ENCODE peak calls at places on chromosomes 4 and X, in eight cellular contexts. I, V, B, O, A, G, M and E are unnamed samples.

GRCh38 chr4:2941138-2942036 is 21.8 kb downstream of the NOP14 start:
- DNase-seq in I (peak), V (no peak), B (no peak), O (no peak), A (no peak), G (peak), M (no peak), E (no peak)

GRCh38 chr4:39626261-39626660 is 12.4 kb downstream of the SMIM14 start:
- DNase-seq in I (no peak), V (no peak), B (no peak), O (no peak), A (no peak), G (no peak), M (no peak), E (peak)

GRCh38 chr4:957581-958313 is 15.6 kb downstream of the DGKQ start:
- DNase-seq in I (no peak), V (no peak), B (no peak), O (no peak), A (no peak), G (no peak), M (no peak), E (no peak)

GRCh38 chrX:107691024-107691448 is 62.7 kb downstream of the PRPS1 start:
- DNase-seq in I (no peak), V (no peak), B (no peak), O (no peak), A (no peak), G (no peak), M (no peak), E (no peak)

GRCh38 chr4:72564184-72564583 is 4.8 kb downstream of the ADAMTS3 start:
- DNase-seq in I (no peak), V (no peak), B (peak), O (peak), A (no peak), G (no peak), M (no peak), E (no peak)

GRCh38 chrX:17859609-17860178 is 1.4 kb downstream of the RAI2 start:
- DNase-seq in I (no peak), V (peak), B (no peak), O (no peak), A (no peak), G (no peak), M (no peak), E (no peak)

GRCh38 chr4:2354760-2355159 is 63.7 kb downstream of the ZFYVE28 start:
- DNase-seq in I (no peak), V (peak), B (no peak), O (no peak), A (no peak), G (no peak), M (peak), E (no peak)

GRCh38 chr4:23889814-23890269 is at the start of gene PPARGC1A:
- DNase-seq in I (no peak), V (peak), B (peak), O (no peak), A (no peak), G (peak), M (peak), E (no peak)

GRCh38 chrX:154824638-154825037 is 9.8 kb downstream of the SMIM9 start:
- DNase-seq in I (no peak), V (no peak), B (no peak), O (no peak), A (no peak), G (no peak), M (no peak), E (no peak)

GRCh38 chr4:858831-859451 is 33.0 kb upstream of the CPLX1 start:
- DNase-seq in I (no peak), V (peak), B (no peak), O (no peak), A (no peak), G (no peak), M (no peak), E (no peak)

GRCh38 chr4:7938513-7939376 is 916 bp downstream of the AFAP1 start:
- DNase-seq in I (no peak), V (peak), B (no peak), O (peak), A (no peak), G (peak), M (no peak), E (no peak)

GRCh38 chr4:98565646-98566403 is 92.6 kb downstream of the TSPAN5 start:
- DNase-seq in I (no peak), V (no peak), B (no peak), O (no peak), A (no peak), G (no peak), M (peak), E (no peak)

GRCh38 chr4:1477045-1477905 is 71.0 kb upstream of the NKX1-1 start:
- DNase-seq in I (no peak), V (no peak), B (no peak), O (no peak), A (no peak), G (peak), M (no peak), E (no peak)

GRCh38 chr4:66691101-66691500 is 854.2 kb downstream of the CENPC start:
- DNase-seq in I (no peak), V (no peak), B (no peak), O (no peak), A (no peak), G (no peak), M (no peak), E (no peak)

GRCh38 chr4:4865705-4866123 is 6.2 kb downstream of the MSX1 start:
- DNase-seq in I (no peak), V (no peak), B (no peak), O (no peak), A (no peak), G (no peak), M (no peak), E (no peak)

GRCh38 chrX:10166731-10167149 is 10.0 kb downstream of the CLCN4 start:
- DNase-seq in I (no peak), V (peak), B (no peak), O (no peak), A (no peak), G (no peak), M (no peak), E (no peak)

GRCh38 chrX:25531096-25531495 is 515.3 kb upstream of the ARX start:
- DNase-seq in I (no peak), V (no peak), B (no peak), O (no peak), A (no peak), G (no peak), M (no peak), E (no peak)

GRCh38 chr4:52704133-52704532 is 45.0 kb upstream of the USP46 start:
- DNase-seq in I (no peak), V (no peak), B (no peak), O (peak), A (no peak), G (no peak), M (no peak), E (no peak)

GRCh38 chrX:131874300-131874699 is 148.8 kb upstream of the STK26 start:
- DNase-seq in I (no peak), V (no peak), B (no peak), O (no peak), A (no peak), G (no peak), M (no peak), E (no peak)

GRCh38 chr4:123581802-123582201 is 185.2 kb downstream of the SPRY1 start:
- DNase-seq in I (no peak), V (no peak), B (no peak), O (no peak), A (no peak), G (no peak), M (no peak), E (no peak)

GRCh38 chrX:40581333-40581910 is 652 bp downstream of the ATP6AP2 start:
- DNase-seq in I (no peak), V (no peak), B (peak), O (peak), A (no peak), G (no peak), M (no peak), E (no peak)

GRCh38 chr4:6272863-6273660 is 3.4 kb downstream of the WFS1 start:
- DNase-seq in I (no peak), V (peak), B (peak), O (peak), A (no peak), G (no peak), M (peak), E (no peak)

GRCh38 chr4:80036949-80037348 is 36.1 kb downstream of the ANTXR2 start:
- DNase-seq in I (no peak), V (no peak), B (peak), O (peak), A (no peak), G (no peak), M (no peak), E (no peak)

GRCh38 chr4:159926871-159927270 is 824.0 kb downstream of the RAPGEF2 start:
- DNase-seq in I (no peak), V (no peak), B (peak), O (no peak), A (peak), G (no peak), M (no peak), E (no peak)

GRCh38 chr4:19164334-19164733 is 1087.4 kb upstream of the SLIT2 start:
- DNase-seq in I (no peak), V (no peak), B (no peak), O (no peak), A (no peak), G (no peak), M (no peak), E (no peak)

GRCh38 chrX:7219153-7219705 is 71.3 kb upstream of the PUDP start:
- DNase-seq in I (no peak), V (no peak), B (no peak), O (no peak), A (no peak), G (no peak), M (no peak), E (peak)

GRCh38 chr4:1613099-1613495 is 71.0 kb downstream of the FAM53A start:
- DNase-seq in I (no peak), V (no peak), B (no peak), O (no peak), A (no peak), G (no peak), M (no peak), E (no peak)

GRCh38 chr4:61909031-61909430 is 708.9 kb downstream of the ADGRL3 start:
- DNase-seq in I (no peak), V (no peak), B (no peak), O (no peak), A (no peak), G (no peak), M (no peak), E (no peak)

GRCh38 chr4:139641218-139641617 is 24.4 kb upstream of the MGST2 start:
- DNase-seq in I (no peak), V (no peak), B (peak), O (peak), A (no peak), G (no peak), M (no peak), E (no peak)

GRCh38 chr4:141180991-141181760 is 39.5 kb upstream of the ZNF330 start:
- DNase-seq in I (no peak), V (no peak), B (peak), O (no peak), A (no peak), G (no peak), M (no peak), E (no peak)

GRCh38 chr4:12120968-12121367 is 692.3 kb upstream of the HS3ST1 start:
- DNase-seq in I (no peak), V (no peak), B (no peak), O (no peak), A (no peak), G (no peak), M (no peak), E (no peak)

GRCh38 chrX:140507982-140508305 is 3.1 kb upstream of the SOX3 start:
- DNase-seq in I (no peak), V (peak), B (no peak), O (no peak), A (no peak), G (no peak), M (no peak), E (no peak)

GRCh38 chrX:139049455-139049854 is 337.9 kb upstream of the FGF13 start:
- DNase-seq in I (no peak), V (no peak), B (peak), O (peak), A (no peak), G (no peak), M (no peak), E (no peak)

DNA sequence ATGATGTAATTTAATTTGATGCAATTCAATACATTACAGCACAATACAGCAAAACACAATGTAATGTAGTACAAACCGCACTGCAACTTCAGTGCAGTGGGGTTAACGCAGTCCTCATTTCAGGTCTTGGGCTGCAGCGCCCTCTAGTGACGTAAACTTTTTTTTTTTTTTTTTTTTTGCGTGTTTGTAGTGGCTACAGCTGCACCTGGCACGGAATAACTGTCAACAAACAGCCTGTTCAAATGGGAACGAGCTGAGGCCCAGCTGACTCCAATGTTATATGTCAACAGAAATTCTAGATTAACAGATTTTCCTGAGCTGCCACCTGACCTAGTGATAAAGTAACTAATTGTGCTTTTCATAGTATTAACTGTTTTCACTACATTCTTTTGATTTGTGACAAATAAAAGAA is 33.5 kb upstream of the RASSF6 start:
- DNase-seq in I (no peak), V (peak), B (peak), O (peak), A (peak), G (no peak), M (peak), E (peak)
- TF ChIP-seq CTCF in I (peak), V (peak), B (peak), O (peak), A (peak), G (peak), M (peak), E (peak)

DNA sequence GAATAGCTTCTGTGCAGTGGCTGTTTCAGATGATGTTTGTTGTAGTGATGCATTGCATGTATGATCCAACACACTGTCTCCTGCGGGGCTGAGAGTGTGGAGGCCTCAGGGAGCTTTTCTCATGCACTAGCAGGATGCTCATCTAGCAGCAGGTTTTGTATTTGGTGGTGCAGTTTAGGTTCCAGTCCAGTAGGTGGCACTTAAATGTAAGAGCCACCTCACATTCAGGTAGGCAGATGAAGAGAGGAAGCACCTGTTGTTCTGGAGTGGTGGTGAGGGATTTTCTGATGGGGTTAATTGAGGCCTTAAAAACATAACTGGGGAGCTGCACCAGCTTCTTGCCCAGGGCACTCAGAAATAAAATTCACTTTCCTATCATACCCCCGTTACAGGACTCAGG is 300.9 kb downstream of the SPIN4 start:
- DNase-seq in I (no peak), V (no peak), B (no peak), O (no peak), A (peak), G (no peak), M (peak), E (no peak)
- TF ChIP-seq CTCF in I (peak), V (no peak), B (no peak), O (no peak), A (peak), G (no peak), M (peak), E (peak)

DNA sequence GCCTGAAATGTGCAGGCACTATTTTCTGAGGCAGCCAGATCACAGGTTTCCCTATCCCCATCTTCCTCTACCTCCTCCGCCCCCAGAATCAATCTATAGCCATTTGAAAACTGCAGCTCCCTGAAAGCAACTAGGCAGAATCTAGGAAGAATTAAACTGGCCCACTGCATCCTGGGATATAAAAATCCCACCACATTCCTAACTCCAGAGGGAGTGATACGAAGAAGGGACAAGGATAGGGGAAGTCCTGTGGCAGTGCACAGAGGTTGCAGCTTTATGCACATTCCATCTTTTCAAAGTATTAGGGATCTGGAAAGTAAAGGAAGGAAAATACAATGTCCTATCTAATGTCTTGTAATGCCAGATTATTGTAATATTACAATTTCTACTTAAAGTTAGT is 18.3 kb upstream of the HERC3 start:
- DNase-seq in I (no peak), V (no peak), B (peak), O (no peak), A (peak), G (no peak), M (no peak), E (no peak)
- TF ChIP-seq CTCF in I (no peak), V (peak), B (peak), O (peak), A (peak), G (peak), M (no peak), E (no peak)

GRCh38 chr4:37188100-37188499 is 56.4 kb upstream of the NWD2 start:
- DNase-seq in I (no peak), V (no peak), B (no peak), O (no peak), A (peak), G (no peak), M (peak), E (no peak)
- TF ChIP-seq CTCF in I (peak), V (no peak), B (no peak), O (no peak), A (peak), G (no peak), M (peak), E (peak)